ENCODE peak calls at places on chromosomes 11 and 22, in seven cellular contexts. B is mammary epithelial cell, U is iris pigment epithelial cell, S is ACHN, K is mucosa of descending colon, Y is progenitor cell of endocrine pancreas, F is NCI-H446. I is an unnamed sample.

GRCh38 chr11:45092901-45093760 is 53.3 kb upstream of the PRDM11 start:
- DNase-seq in B (peak; percentile 17), Y (no peak), U (peak; percentile 54), K (no peak), F (no peak), S (peak; percentile 25), I (peak; percentile 28)

GRCh38 chr11:20020716-20021115 is 139.6 kb downstream of the DBX1 start:
- DNase-seq in K (no peak), S (no peak), Y (no peak), U (no peak), B (no peak), F (no peak), I (no peak)

GRCh38 chr11:69744435-69744834 is 30.7 kb downstream of the FGF4 start:
- DNase-seq in F (no peak), S (peak; percentile 44), B (no peak), U (peak; percentile 71), Y (no peak), K (no peak), I (no peak)

GRCh38 chr11:65560555-65561418 is 2.6 kb upstream of the LTBP3 start:
- DNase-seq in S (peak; percentile 57), F (peak; percentile 74), Y (no peak), K (no peak), U (peak; percentile 73), B (peak; percentile 61), I (no peak)

GRCh38 chr11:76159983-76160661 is 46.2 kb downstream of the WNT11 start:
- DNase-seq in Y (no peak), B (no peak), F (peak; percentile 56), K (peak; percentile 24), U (no peak), S (no peak), I (no peak)

GRCh38 chr11:69061713-69062053 is 13.0 kb downstream of the TPCN2 start:
- DNase-seq in Y (no peak), U (no peak), K (no peak), F (no peak), S (no peak), B (no peak), I (no peak)

GRCh38 chr22:45878051-45878764 is 98.8 kb downstream of the WNT7B start:
- DNase-seq in B (no peak), U (no peak), Y (peak; percentile 8), S (no peak), F (peak; percentile 25), K (peak; percentile 31), I (peak; percentile 24)

GRCh38 chr11:48170840-48171233 is 45.8 kb upstream of the OR4B1 start:
- DNase-seq in S (no peak), U (peak; percentile 30), F (no peak), Y (no peak), B (no peak), K (no peak), I (no peak)

GRCh38 chr11:9619971-9620370 is 43.9 kb upstream of the SWAP70 start:
- DNase-seq in U (no peak), B (no peak), Y (no peak), S (no peak), K (no peak), F (no peak), I (no peak)

GRCh38 chr22:35959121-35959800 is 69.4 kb downstream of the RBFOX2 start:
- DNase-seq in K (no peak), Y (no peak), B (no peak), U (no peak), F (no peak), S (no peak), I (no peak)

GRCh38 chr22:18076060-18076497 is 1.7 kb upstream of the PEX26 start:
- DNase-seq in F (peak; percentile 93), U (peak; percentile 87), Y (peak; percentile 39), S (peak; percentile 87), B (peak; percentile 85), K (no peak), I (no peak)

GRCh38 chr11:35372565-35373283 is 46.6 kb downstream of the SLC1A2 start:
- DNase-seq in U (no peak), B (no peak), K (no peak), F (peak; percentile 36), S (peak; percentile 23), Y (no peak), I (no peak)

GRCh38 chr11:126115253-126115540 is 52.5 kb upstream of the CDON start:
- DNase-seq in U (no peak), S (no peak), K (peak; percentile 68), F (peak; percentile 99), Y (no peak), B (no peak), I (no peak)

GRCh38 chr11:118052581-118053206 is 24.2 kb upstream of the TMPRSS4 start:
- DNase-seq in Y (no peak), U (no peak), S (no peak), K (no peak), F (no peak), B (no peak), I (no peak)

GRCh38 chr22:30572840-30573593 is 1.4 kb downstream of the GAL3ST1 start:
- DNase-seq in U (no peak), S (peak; percentile 71), B (no peak), F (no peak), Y (no peak), K (no peak), I (no peak)

GRCh38 chr11:6395470-6396060 is 5.3 kb downstream of the SMPD1 start:
- DNase-seq in U (no peak), Y (no peak), K (no peak), F (no peak), S (no peak), B (no peak), I (no peak)